ENCODE peak calls at places on chromosomes 5 and 9, in five cellular contexts. N is AG10803, Q is spleen, B is GM06990, L is lower leg skin. C is an unnamed sample.

GRCh38 chr9:79430599-79430998 is 141.2 kb upstream of the TLE4 start:
- DNase-seq in N (peak), Q (no peak), B (no peak), L (no peak), C (no peak)

GRCh38 chr5:31758803-31759425 is 120.0 kb downstream of the PDZD2 start:
- DNase-seq in L (no peak), N (no peak), B (no peak), Q (no peak), C (no peak)

GRCh38 chr5:142364251-142365145 is 39.7 kb upstream of the SPRY4 start:
- DNase-seq in B (peak), N (no peak), Q (peak), L (peak), C (no peak)

GRCh38 chr9:108636023-108636422 is 219.8 kb downstream of the ACTL7B start:
- DNase-seq in B (no peak), N (no peak), Q (no peak), L (no peak), C (no peak)

GRCh38 chr9:123421801-123422455 is 65.9 kb downstream of the CRB2 start:
- DNase-seq in N (no peak), B (no peak), L (peak), Q (peak), C (no peak)

GRCh38 chr9:26502311-26502710 is 390.3 kb downstream of the CAAP1 start:
- DNase-seq in B (no peak), L (no peak), Q (no peak), N (no peak), C (no peak)

GRCh38 chr9:135971106-135971766 is 10.1 kb upstream of the UBAC1 start:
- DNase-seq in L (no peak), Q (no peak), N (peak), B (no peak), C (no peak)

GRCh38 chr9:16191237-16191636 is 638.4 kb downstream of the CCDC171 start:
- DNase-seq in L (no peak), Q (no peak), B (no peak), N (no peak), C (no peak)

GRCh38 chr5:176947847-176948246 is 48.7 kb upstream of the HK3 start:
- DNase-seq in B (no peak), L (no peak), N (no peak), Q (no peak), C (no peak)

GRCh38 chr5:12911156-12911555 is 1006.9 kb upstream of the CTNND2 start:
- DNase-seq in L (no peak), B (no peak), N (no peak), Q (no peak), C (no peak)

GRCh38 chr5:97078958-97079357 is 63.5 kb downstream of the LIX1 start:
- DNase-seq in N (no peak), Q (no peak), L (no peak), B (no peak), C (no peak)

GRCh38 chr5:138466900-138467710 is 1.8 kb downstream of the EGR1 start:
- DNase-seq in Q (peak), L (no peak), N (peak), B (peak), C (no peak)

GRCh38 chr9:3398232-3398648 is 127.6 kb downstream of the RFX3 start:
- DNase-seq in B (peak), Q (no peak), N (no peak), L (no peak), C (no peak)
- H3K4me3 ChIP-seq in B (peak), Q (no peak), N (no peak), L (no peak), C (no peak)

DNA sequence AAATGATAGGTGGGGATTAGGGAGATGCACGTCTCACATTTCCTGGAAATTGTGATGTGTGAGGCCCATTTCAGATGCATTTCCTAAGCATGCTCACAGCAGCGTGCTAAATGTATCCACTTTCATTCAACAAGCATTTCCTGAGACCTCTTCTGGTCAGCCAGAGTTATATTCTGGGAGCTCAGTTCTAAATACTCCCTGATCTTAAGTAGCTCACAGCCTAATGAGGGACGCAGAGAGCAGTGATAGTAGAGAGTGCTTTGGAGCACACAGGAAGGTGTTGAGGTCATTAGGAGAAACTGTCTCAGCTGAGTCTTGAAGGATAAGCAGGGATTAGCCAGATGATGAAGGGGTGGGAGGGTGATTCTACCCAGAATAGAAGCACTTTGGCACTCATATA is 46.2 kb upstream of the FSD1L start:
- DNase-seq in B (no peak), L (no peak), N (peak), Q (no peak), C (no peak)
- TF ChIP-seq CTCF in B (no peak), L (no peak), N (peak), Q (no peak), C (peak)

GRCh38 chr5:89436464-89436863 is 553.5 kb upstream of the MEF2C start:
- DNase-seq in B (no peak), Q (no peak), L (no peak), N (no peak), C (no peak)
- H3K4me3 ChIP-seq in B (peak), Q (no peak), L (no peak), N (no peak), C (no peak)

GRCh38 chr5:10110228-10110627 is 139.5 kb downstream of the ATPSCKMT start:
- DNase-seq in L (no peak), N (no peak), Q (no peak), B (no peak), C (no peak)

GRCh38 chr5:10116594-10116993 is 133.1 kb downstream of the ATPSCKMT start:
- DNase-seq in N (no peak), L (no peak), B (no peak), Q (no peak), C (no peak)

GRCh38 chr5:10106806-10107205 is 142.9 kb downstream of the ATPSCKMT start:
- DNase-seq in N (peak), Q (no peak), L (no peak), B (no peak), C (no peak)

GRCh38 chr5:10115669-10116068 is 134.0 kb downstream of the ATPSCKMT start:
- DNase-seq in N (no peak), L (no peak), Q (no peak), B (no peak), C (no peak)

DNA sequence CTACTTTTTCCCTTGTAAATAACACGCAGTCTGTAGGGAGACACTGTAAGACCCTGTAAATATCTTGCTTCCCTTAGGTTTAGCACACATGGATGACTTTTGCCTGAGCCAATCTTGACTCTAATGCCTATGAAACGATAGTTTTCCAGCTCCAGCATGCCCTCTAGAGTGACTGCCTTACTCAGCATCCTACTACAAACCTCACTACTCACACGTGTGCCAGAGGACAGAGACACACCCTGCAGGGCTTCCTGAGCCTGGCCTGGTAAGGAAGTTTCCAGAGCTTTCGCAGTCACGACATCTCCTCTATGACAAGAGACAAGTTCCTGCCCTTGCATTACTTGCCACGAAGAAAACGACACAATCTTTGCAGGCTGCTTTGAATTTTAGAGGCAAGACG is 138.1 kb downstream of the ATPSCKMT start:
- DNase-seq in L (no peak), Q (no peak), B (no peak), N (peak), C (peak)
- TF ChIP-seq CTCF in L (no peak), Q (no peak), B (peak), N (peak), C (peak)

GRCh38 chr5:156950716-156951115 is 12.3 kb downstream of the TIMD4 start:
- DNase-seq in L (no peak), B (no peak), N (no peak), Q (no peak), C (no peak)
- H3K4me3 ChIP-seq in L (no peak), B (no peak), N (no peak), Q (no peak), C (no peak)

GRCh38 chr5:61366841-61367240 is 34.8 kb downstream of the ZSWIM6 start:
- DNase-seq in N (no peak), B (no peak), L (no peak), Q (no peak), C (no peak)

GRCh38 chr5:61357745-61358144 is 25.7 kb downstream of the ZSWIM6 start:
- DNase-seq in N (no peak), Q (no peak), L (no peak), B (no peak), C (no peak)

GRCh38 chr5:61363715-61364114 is 31.7 kb downstream of the ZSWIM6 start:
- DNase-seq in B (no peak), Q (no peak), N (no peak), L (no peak), C (no peak)

DNA sequence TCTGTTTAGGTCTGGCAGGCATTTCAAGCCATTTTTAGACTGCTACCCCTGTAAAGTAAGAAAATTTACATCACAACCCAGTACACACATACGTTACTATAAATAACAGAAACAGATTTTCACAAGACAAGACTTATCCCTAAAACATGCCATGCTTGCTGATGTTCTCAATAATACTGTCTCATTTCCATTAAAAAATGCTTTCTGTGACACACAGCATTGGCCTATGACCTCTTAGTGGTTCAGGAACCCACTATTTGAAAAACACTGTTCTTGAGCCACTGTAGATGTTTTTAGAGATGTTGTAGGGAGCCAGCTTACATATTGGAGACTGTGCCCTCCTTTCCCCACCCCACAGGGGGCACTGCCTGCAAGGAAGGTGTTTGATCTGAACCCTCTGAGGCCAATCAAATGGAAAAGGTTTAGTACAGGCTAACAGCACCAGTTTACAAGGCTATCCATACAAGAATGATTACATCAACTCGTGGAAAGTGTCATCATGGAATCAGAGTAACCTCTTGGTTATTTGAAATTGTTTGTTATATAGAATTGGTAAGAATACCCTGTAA is 30.8 kb downstream of the ZSWIM6 start:
- DNase-seq in N (peak), B (no peak), Q (no peak), L (no peak), C (no peak)
- TF ChIP-seq CTCF in N (peak), B (peak), Q (no peak), L (no peak), C (peak)

GRCh38 chr5:100855940-100856339 is 47.1 kb downstream of the ST8SIA4 start:
- DNase-seq in B (no peak), N (no peak), Q (no peak), L (no peak), C (no peak)
- H3K4me3 ChIP-seq in B (peak), N (no peak), Q (no peak), L (no peak), C (no peak)

C was measured in HFF-Myc.